ENCODE peak calls at places on chromosomes 4 and X, in seven cellular contexts. F is amygdala; E is stimulated activated CD4-positive, alpha-beta T cell treated with anti-CD3 and anti-CD28 coated beads, Interleukin-1b, Interleukin-23, amount 100 ng/mL, for 1 hour; B is Ammon's horn; H is posterior vena cava; N is AG04450; J is RWPE1. K is an unnamed sample.

GRCh38 chr4:8542776-8543525 is 37.2 kb upstream of the GPR78 start:
- DNase-seq in B (no peak), J (no peak), H (peak; percentile 64), E (no peak), F (no peak), N (no peak), K (no peak)

GRCh38 chrX:40079572-40079971 is 18.2 kb downstream of the BCOR start:
- DNase-seq in J (no peak), H (no peak), E (no peak), F (no peak), B (no peak), N (no peak), K (no peak)

GRCh38 chr4:6509587-6509986 is 37.2 kb upstream of the PPP2R2C start:
- DNase-seq in E (no peak), J (peak; percentile 8), N (no peak), B (no peak), H (peak; percentile 53), F (no peak), K (peak; percentile 6)

GRCh38 chrX:154603438-154604430 is 15.3 kb downstream of the CTAG1B start:
- DNase-seq in B (no peak), J (peak; percentile 65), E (no peak), H (peak; percentile 19), N (no peak), F (no peak), K (peak; percentile 88)

GRCh38 chr4:169159614-169160013 is 111.1 kb downstream of the SH3RF1 start:
- DNase-seq in N (peak; percentile 43), H (no peak), B (no peak), F (no peak), E (no peak), J (peak; percentile 20), K (peak; percentile 25)

GRCh38 chr4:91502365-91502764 is 801.4 kb upstream of the GRID2 start:
- DNase-seq in E (no peak), B (no peak), J (no peak), F (no peak), N (no peak), H (no peak), K (no peak)

GRCh38 chrX:72366178-72366577 is 60.5 kb upstream of the CITED1 start:
- DNase-seq in J (no peak), E (no peak), F (no peak), B (no peak), N (no peak), H (no peak), K (no peak)

GRCh38 chrX:46582325-46582724 is 8.8 kb downstream of the CHST7 start:
- DNase-seq in F (no peak), J (no peak), H (no peak), B (no peak), N (no peak), E (no peak), K (peak; percentile 37)

GRCh38 chr4:36348403-36348938 is 67.1 kb downstream of the DTHD1 start:
- DNase-seq in H (no peak), B (no peak), J (no peak), E (no peak), F (no peak), N (no peak), K (no peak)

GRCh38 chrX:140507223-140507981 is 2.5 kb upstream of the SOX3 start:
- DNase-seq in H (no peak), N (no peak), J (peak; percentile 14), F (no peak), E (no peak), B (no peak), K (peak; percentile 5)

GRCh38 chr4:158710814-158711213 is 12.4 kb downstream of the PPID start:
- DNase-seq in E (no peak), F (no peak), J (no peak), H (no peak), N (no peak), B (no peak), K (no peak)

GRCh38 chr4:30941641-30942040 is 221.5 kb downstream of the PCDH7 start:
- DNase-seq in B (no peak), E (no peak), F (no peak), H (no peak), N (no peak), J (no peak), K (no peak)

GRCh38 chr4:121938282-121939092 is 13.4 kb downstream of the TRPC3 start:
- DNase-seq in E (no peak), B (no peak), H (no peak), J (no peak), F (no peak), N (no peak), K (no peak)

GRCh38 chr4:90012918-90013317 is 114.3 kb upstream of the CCSER1 start:
- DNase-seq in H (no peak), F (no peak), N (no peak), J (no peak), B (no peak), E (no peak), K (no peak)

GRCh38 chrX:78111140-78111931 is 7.3 kb downstream of the PGK1 start:
- DNase-seq in E (no peak), J (no peak), N (no peak), F (no peak), H (no peak), B (no peak), K (no peak)

GRCh38 chrX:107849747-107850478 is 24.2 kb downstream of the MID2 start:
- DNase-seq in F (no peak), H (no peak), J (no peak), E (no peak), N (no peak), B (no peak), K (peak; percentile 3)

GRCh38 chrX:118577041-118577440 is 81.4 kb downstream of the DOCK11 start:
- DNase-seq in F (no peak), N (no peak), B (no peak), H (no peak), J (no peak), E (no peak), K (no peak)

GRCh38 chr4:59455751-59456150 is 1744.4 kb upstream of the ADGRL3 start:
- DNase-seq in E (no peak), N (no peak), J (peak; percentile 2), H (no peak), B (no peak), F (no peak), K (no peak)

GRCh38 chrX:36364262-36364661 is 444.7 kb downstream of the CFAP47 start:
- DNase-seq in N (no peak), J (no peak), H (no peak), B (no peak), E (no peak), F (no peak), K (no peak)